ENCODE peak calls at places on chromosomes 12 and 14, in eight cellular contexts. P is left ventricle myocardium inferior; D is pancreas; M is neural progenitor cell; V is mesenchymal stem cell; C is transverse colon; N is CD4-positive, alpha-beta memory T cell; O is CD4-positive, alpha-beta T cell. T is an unnamed sample. For H3K27me3, the result is how much of the 10 kb centered on the place peaks cover.

GRCh38 chr14:45177081-45177480 is 41.4 kb downstream of the FANCM start:
- DNase-seq in O (no peak), M (no peak), V (peak), D (no peak), N (no peak), C (no peak), P (no peak), T (no peak)

GRCh38 chr14:89442280-89442679 is 25.2 kb upstream of the FOXN3 start:
- DNase-seq in C (no peak), D (no peak), M (no peak), V (no peak), P (no peak), O (no peak), N (no peak), T (no peak)

GRCh38 chr14:33464563-33464962 is 486.3 kb downstream of the EGLN3 start:
- DNase-seq in V (no peak), O (no peak), M (no peak), D (no peak), N (no peak), C (no peak), P (no peak), T (no peak)

GRCh38 chr12:49838973-49839633 is 3.8 kb downstream of the BCDIN3D start:
- DNase-seq in C (no peak), M (peak), N (peak), D (no peak), V (peak), O (no peak), P (no peak), T (no peak)

GRCh38 chr12:9646794-9647622 is 22.5 kb upstream of the CLEC2D start:
- DNase-seq in O (no peak), N (no peak), P (no peak), V (peak), C (no peak), D (no peak), M (peak), T (no peak)

GRCh38 chr14:61409782-61410181 is 88.4 kb downstream of the PRKCH start:
- DNase-seq in N (no peak), D (no peak), M (no peak), P (no peak), V (no peak), C (no peak), O (no peak), T (no peak)

GRCh38 chr12:90287585-90287984 is 578.9 kb upstream of the ATP2B1 start:
- DNase-seq in D (no peak), P (no peak), C (no peak), V (peak), O (no peak), M (no peak), N (no peak), T (no peak)

GRCh38 chr14:61621444-61621843 is 73.9 kb upstream of the HIF1A start:
- DNase-seq in V (no peak), N (no peak), C (no peak), P (no peak), O (no peak), M (no peak), D (no peak), T (no peak)

GRCh38 chr14:105087308-105087962 is 22.2 kb upstream of the GPR132 start:
- DNase-seq in V (peak), C (no peak), M (peak), O (no peak), D (peak), P (peak), N (peak), T (peak)

GRCh38 chr12:15227004-15227679 is 5.9 kb upstream of the RERG start:
- DNase-seq in M (peak), O (no peak), V (peak), N (peak), P (peak), D (peak), C (peak), T (peak)

GRCh38 chr12:48198985-48199384 is 4.1 kb downstream of the OR10AD1 start:
- DNase-seq in D (no peak), N (no peak), M (no peak), O (no peak), P (no peak), V (no peak), C (no peak), T (no peak)

GRCh38 chr12:79203103-79203502 is 338.5 kb downstream of the SYT1 start:
- DNase-seq in D (no peak), N (no peak), V (no peak), C (no peak), O (no peak), M (no peak), P (no peak), T (no peak)

GRCh38 chr14:90681889-90682429 is 134.3 kb downstream of the TTC7B start:
- DNase-seq in V (no peak), N (no peak), P (no peak), C (peak), O (no peak), M (no peak), D (no peak), T (no peak)

GRCh38 chr12:51785906-51786305 is 62.6 kb downstream of the FIGNL2 start:
- DNase-seq in O (no peak), M (no peak), D (no peak), V (no peak), P (no peak), C (no peak), N (no peak), T (no peak)

GRCh38 chr12:98883231-98883630 is 238.1 kb downstream of the APAF1 start:
- DNase-seq in P (no peak), D (no peak), N (no peak), C (no peak), V (no peak), M (no peak), O (no peak), T (no peak)

GRCh38 chr14:89516173-89516572 is 99.1 kb upstream of the FOXN3 start:
- DNase-seq in D (no peak), P (no peak), O (no peak), V (no peak), C (no peak), N (no peak), M (no peak), T (no peak)

GRCh38 chr12:24778486-24779304 is 170.2 kb downstream of the BCAT1 start:
- DNase-seq in C (no peak), D (no peak), P (no peak), M (peak), O (no peak), V (peak), N (no peak), T (no peak)

GRCh38 chr12:51382173-51382572 is 9.0 kb downstream of the GALNT6 start:
- DNase-seq in C (no peak), O (no peak), N (no peak), M (no peak), D (no peak), V (no peak), P (no peak), T (no peak)

GRCh38 chr12:6386522-6386921 is 2.6 kb downstream of the LTBR start:
- DNase-seq in V (peak), P (no peak), M (no peak), N (no peak), O (no peak), C (no peak), D (no peak), T (no peak)

GRCh38 chr12:111175404-111175803 is 193.5 kb downstream of the PHETA1 start:
- DNase-seq in V (no peak), M (no peak), P (no peak), N (no peak), O (no peak), D (no peak), C (no peak), T (no peak)

GRCh38 chr12:65335021-65335714 is 56.7 kb downstream of the MSRB3 start:
- DNase-seq in C (no peak), V (peak), P (no peak), D (no peak), O (no peak), N (no peak), M (no peak), T (peak)

GRCh38 chr12:96906498-96906848 is 584 bp upstream of the NEDD1 start:
- DNase-seq in P (no peak), O (no peak), M (no peak), C (no peak), V (no peak), D (no peak), N (no peak), T (no peak)

GRCh38 chr14:72614365-72614764 is 279.5 kb downstream of the DPF3 start:
- DNase-seq in V (no peak), O (no peak), M (no peak), P (no peak), D (no peak), N (no peak), C (no peak), T (no peak)

GRCh38 chr14:82710257-82710841 is 1176.7 kb upstream of the SEL1L start:
- DNase-seq in N (no peak), C (peak), O (no peak), M (peak), D (peak), V (peak), P (no peak), T (peak)

GRCh38 chr14:74881425-74882102 is at the start of gene DLST:
- DNase-seq in V (peak), M (peak), D (peak), O (peak), C (peak), N (peak), P (peak), T (peak)

GRCh38 chr14:87148655-87149054 is 844.3 kb downstream of the GALC start:
- DNase-seq in M (no peak), C (no peak), P (no peak), O (no peak), N (no peak), V (no peak), D (no peak), T (no peak)

GRCh38 chr12:52252728-52253328 is 19.8 kb downstream of the KRT7 start:
- DNase-seq in P (no peak), O (no peak), N (no peak), D (no peak), V (no peak), M (no peak), C (no peak), T (no peak)

GRCh38 chr12:57726151-57726883 is 12.2 kb downstream of the AGAP2 start:
- DNase-seq in V (peak), D (peak), O (no peak), P (peak), N (no peak), C (peak), M (peak), T (peak)

GRCh38 chr12:112875608-112876007 is 31.2 kb upstream of the OAS1 start:
- DNase-seq in C (no peak), N (no peak), V (no peak), P (no peak), D (no peak), M (no peak), O (no peak), T (no peak)

GRCh38 chr12:92566448-92567040 is 136.2 kb upstream of the PLEKHG7 start:
- DNase-seq in C (no peak), M (no peak), D (no peak), O (no peak), P (no peak), V (no peak), N (no peak), T (no peak)

GRCh38 chr12:124006582-124007170 is 33.7 kb downstream of the ZNF664 start:
- DNase-seq in D (no peak), O (peak), P (no peak), V (no peak), M (no peak), N (peak), C (no peak), T (no peak)

GRCh38 chr14:77155083-77155482 is 13.5 kb upstream of the ZDHHC22 start:
- DNase-seq in C (no peak), N (no peak), M (no peak), O (no peak), D (no peak), P (no peak), V (no peak), T (no peak)
- H3K27me3 ChIP-seq in C (half or more), N (under half), M (under half), O (under half), D (under half), P (half or more), V (under half), T (under half)

GRCh38 chr12:30569426-30569825 is 126.2 kb downstream of the IPO8 start:
- DNase-seq in C (no peak), P (no peak), V (no peak), N (no peak), M (no peak), O (no peak), D (no peak), T (no peak)

GRCh38 chr12:30573145-30573544 is 122.5 kb downstream of the IPO8 start:
- DNase-seq in V (peak), O (no peak), P (no peak), N (no peak), C (no peak), M (no peak), D (no peak), T (no peak)

GRCh38 chr12:30568453-30568852 is 127.2 kb downstream of the IPO8 start:
- DNase-seq in D (no peak), O (no peak), M (no peak), P (no peak), C (no peak), V (no peak), N (no peak), T (no peak)

GRCh38 chr12:30567082-30567481 is 128.6 kb downstream of the IPO8 start:
- DNase-seq in D (no peak), M (no peak), V (no peak), P (no peak), N (no peak), C (no peak), O (no peak), T (no peak)

GRCh38 chr12:30570206-30570890 is 125.3 kb downstream of the IPO8 start:
- DNase-seq in P (no peak), C (no peak), M (no peak), O (no peak), D (no peak), V (peak), N (no peak), T (no peak)
- H3K27ac ChIP-seq in P (no peak), C (no peak), M (no peak), O (no peak), D (peak), V (no peak), N (no peak), T (no peak)

GRCh38 chr12:114479831-114480230 is 73.9 kb upstream of the TBX5 start:
- DNase-seq in V (no peak), D (no peak), C (no peak), P (no peak), N (no peak), O (no peak), M (peak), T (no peak)
- H3K27me3 ChIP-seq in V (half or more), D (under half), C (half or more), P (half or more), N (under half), O (half or more), M (half or more), T (under half)

DNA sequence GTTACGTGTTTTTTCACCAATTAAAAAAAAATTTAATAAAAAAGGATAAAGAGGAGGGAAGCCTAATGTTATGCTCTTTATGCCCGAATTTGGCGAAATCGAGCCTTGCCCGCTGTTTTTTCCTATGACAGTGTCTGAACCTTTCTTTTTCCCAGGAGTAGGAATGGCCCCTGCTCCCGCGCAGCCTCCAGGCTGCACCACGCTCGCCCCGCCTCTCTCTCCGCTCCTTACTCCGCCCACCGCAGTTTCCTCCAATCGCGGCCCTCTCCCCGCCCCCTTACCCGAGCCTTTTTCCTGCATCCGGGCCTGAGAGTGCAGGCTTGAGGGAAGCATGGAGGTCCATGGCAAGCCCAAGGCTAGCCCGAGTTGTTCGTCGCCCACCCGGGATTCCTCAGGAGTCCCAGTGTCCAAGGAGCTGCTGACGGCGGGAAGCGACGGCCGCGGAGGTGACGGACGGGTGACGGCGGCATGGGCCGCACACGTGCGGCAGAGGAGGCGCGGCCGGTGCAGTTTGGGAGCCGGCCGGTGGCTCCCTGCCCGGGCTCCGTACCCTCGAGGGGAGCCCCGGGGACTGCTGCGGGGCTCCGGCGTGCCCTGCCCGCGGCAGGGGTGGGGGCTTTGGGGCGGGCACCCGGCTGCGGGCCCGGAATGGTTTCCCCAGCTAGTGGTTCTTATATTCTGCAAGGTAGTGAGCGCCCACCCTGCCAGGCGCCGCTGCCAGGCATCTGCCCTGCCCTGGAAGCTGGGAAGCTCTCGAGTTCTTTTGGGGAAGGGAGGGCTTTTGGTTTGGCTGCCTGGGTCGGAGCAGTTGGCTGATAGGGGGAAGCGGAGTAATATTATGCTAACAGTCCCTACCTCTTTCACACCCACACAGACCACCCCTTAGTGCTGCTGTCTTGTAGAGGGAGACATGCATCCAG is at the start of gene NOPCHAP1:
- DNase-seq in M (peak), N (peak), D (peak), P (peak), O (peak), C (peak), V (peak), T (peak)
- H3K27ac ChIP-seq in M (no peak), N (peak), D (peak), P (peak), O (no peak), C (peak), V (peak), T (peak)

GRCh38 chr14:56797569-56798446 is 12.5 kb downstream of the OTX2 start:
- DNase-seq in M (peak), V (no peak), P (no peak), C (no peak), D (no peak), N (no peak), O (no peak), T (no peak)
- H3K27me3 ChIP-seq in M (half or more), V (half or more), P (half or more), C (half or more), D (half or more), N (under half), O (half or more), T (under half)

GRCh38 chr12:127270193-127270592 is 996.8 kb upstream of the TMEM132C start:
- DNase-seq in M (no peak), D (no peak), V (peak), O (no peak), N (no peak), P (no peak), C (peak), T (no peak)
- H3K27ac ChIP-seq in M (no peak), D (no peak), V (no peak), O (no peak), N (no peak), P (no peak), C (no peak), T (no peak)

DNA sequence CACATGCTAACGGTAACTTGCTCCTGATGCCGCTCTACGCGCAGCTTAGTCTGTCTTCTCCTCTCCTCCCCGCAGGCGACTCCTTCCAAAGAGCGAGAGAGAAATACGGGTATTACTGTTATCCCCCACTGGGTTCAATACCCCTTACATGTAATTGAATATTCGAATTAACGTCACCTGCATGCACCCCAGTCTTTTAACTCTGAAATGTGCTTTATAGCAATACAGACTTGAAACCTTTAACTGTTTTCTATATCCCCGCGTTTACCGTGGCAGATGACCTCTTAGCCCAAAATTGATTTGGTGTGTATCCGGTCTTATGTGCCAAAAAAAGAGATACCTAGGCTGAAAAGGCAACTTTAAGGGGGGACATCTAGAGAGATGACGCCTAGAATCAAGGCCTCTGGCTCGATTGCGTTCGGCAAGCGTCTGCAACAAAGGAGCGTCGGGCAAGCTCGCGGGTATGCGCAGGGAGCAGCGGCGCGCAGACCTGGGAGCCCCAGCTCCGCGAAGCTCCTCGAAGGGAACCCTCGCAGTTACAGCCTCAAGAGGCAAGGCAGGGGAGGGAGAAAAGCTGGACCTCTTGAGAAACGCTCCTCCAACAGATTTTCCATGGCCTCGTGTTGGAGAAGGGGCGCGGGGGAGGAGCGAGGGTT is 6.8 kb upstream of the FOXG1 start:
- DNase-seq in N (no peak), M (peak), V (no peak), O (no peak), P (no peak), C (no peak), D (no peak), T (no peak)
- H3K27me3 ChIP-seq in N (under half), M (half or more), V (half or more), O (half or more), P (half or more), C (half or more), D (under half), T (under half)

GRCh38 chr14:85336257-85336656 is 193.7 kb upstream of the FLRT2 start:
- DNase-seq in P (no peak), C (no peak), O (no peak), D (no peak), V (no peak), N (no peak), M (no peak), T (no peak)

GRCh38 chr14:85333313-85333712 is 196.6 kb upstream of the FLRT2 start:
- DNase-seq in N (no peak), C (no peak), V (peak), O (no peak), D (no peak), P (no peak), M (no peak), T (no peak)

GRCh38 chr14:85332401-85332800 is 197.5 kb upstream of the FLRT2 start:
- DNase-seq in N (no peak), C (no peak), O (no peak), M (no peak), D (no peak), V (no peak), P (no peak), T (no peak)

GRCh38 chr14:85334316-85334715 is 195.6 kb upstream of the FLRT2 start:
- DNase-seq in M (no peak), D (no peak), V (no peak), C (no peak), P (no peak), O (no peak), N (no peak), T (no peak)

DNA sequence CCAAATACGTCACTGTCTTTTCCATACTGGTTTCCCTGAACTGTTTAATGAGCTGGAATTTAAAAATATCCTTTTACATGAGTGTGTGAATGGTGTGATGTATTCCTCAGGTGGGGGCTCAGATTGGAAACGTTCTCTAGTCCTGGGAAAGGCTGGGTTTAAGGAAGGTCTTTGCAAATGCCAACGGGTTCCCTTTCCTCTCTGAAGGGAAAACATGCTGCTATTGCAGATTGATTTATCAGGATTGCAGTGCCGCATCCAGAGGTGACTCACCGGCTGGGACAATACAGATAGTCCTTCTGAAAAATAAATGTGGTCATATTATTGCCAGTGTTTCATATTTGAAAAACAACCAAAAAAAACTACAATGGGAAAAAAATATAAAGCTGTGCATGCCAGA is 193.1 kb upstream of the FLRT2 start:
- DNase-seq in V (no peak), C (no peak), O (no peak), P (no peak), M (no peak), D (no peak), N (no peak), T (no peak)
- H3K27ac ChIP-seq in V (no peak), C (no peak), O (no peak), P (no peak), M (no peak), D (no peak), N (no peak), T (no peak)

T was measured in right lobe of liver.